ENCODE peak calls at places on chromosome 16, in six cellular contexts. One of them, this sample, is unnamed.

GRCh38 chr16:23466162-23466885 is 13.3 kb upstream of the COG7 start:
- DNase-seq in epithelial cell of esophagus: peak; percentile 98
- DNase-seq in prostate gland: no peak
- DNase-seq in choroid plexus epithelial cell: peak; percentile 32
- DNase-seq in OCI-LY7: no peak
- DNase-seq in AG04449: peak; percentile 57
- DNase-seq in this sample: peak; percentile 54

GRCh38 chr16:24729967-24730815 is 740 bp downstream of the TNRC6A start:
- DNase-seq in AG04449: no peak
- DNase-seq in choroid plexus epithelial cell: peak; percentile 19
- DNase-seq in OCI-LY7: peak; percentile 21
- DNase-seq in epithelial cell of esophagus: peak; percentile 49
- DNase-seq in prostate gland: peak; percentile 18
- DNase-seq in this sample: no peak

GRCh38 chr16:79653337-79654000 is 52.9 kb upstream of the MAF start:
- DNase-seq in OCI-LY7: no peak
- DNase-seq in epithelial cell of esophagus: peak; percentile 77
- DNase-seq in choroid plexus epithelial cell: peak; percentile 58
- DNase-seq in prostate gland: no peak
- DNase-seq in AG04449: no peak
- DNase-seq in this sample: no peak

GRCh38 chr16:74761665-74762064 is 13.0 kb downstream of the FA2H start:
- DNase-seq in choroid plexus epithelial cell: no peak
- DNase-seq in OCI-LY7: no peak
- DNase-seq in AG04449: no peak
- DNase-seq in prostate gland: no peak
- DNase-seq in epithelial cell of esophagus: no peak
- DNase-seq in this sample: no peak

GRCh38 chr16:27721548-27722265 is 171.8 kb downstream of the KATNIP start:
- DNase-seq in epithelial cell of esophagus: no peak
- DNase-seq in prostate gland: no peak
- DNase-seq in AG04449: no peak
- DNase-seq in choroid plexus epithelial cell: peak; percentile 100
- DNase-seq in OCI-LY7: no peak
- DNase-seq in this sample: peak; percentile 92

GRCh38 chr16:17370233-17371013 is 100.3 kb downstream of the XYLT1 start:
- DNase-seq in epithelial cell of esophagus: no peak
- DNase-seq in prostate gland: no peak
- DNase-seq in OCI-LY7: peak; percentile 19
- DNase-seq in choroid plexus epithelial cell: no peak
- DNase-seq in AG04449: no peak
- DNase-seq in this sample: no peak

GRCh38 chr16:4315185-4316102 is at the start of gene GLIS2:
- DNase-seq in OCI-LY7: peak; percentile 19
- DNase-seq in AG04449: no peak
- DNase-seq in choroid plexus epithelial cell: peak; percentile 75
- DNase-seq in epithelial cell of esophagus: peak; percentile 49
- DNase-seq in prostate gland: peak; percentile 51
- DNase-seq in this sample: no peak

GRCh38 chr16:89395150-89396142 is 94.9 kb downstream of the ANKRD11 start:
- DNase-seq in prostate gland: peak; percentile 91
- DNase-seq in epithelial cell of esophagus: peak; percentile 98
- DNase-seq in AG04449: peak; percentile 90
- DNase-seq in OCI-LY7: no peak
- DNase-seq in choroid plexus epithelial cell: peak; percentile 98
- DNase-seq in this sample: peak; percentile 95

GRCh38 chr16:23863511-23864422 is 28.0 kb downstream of the PRKCB start:
- DNase-seq in AG04449: no peak
- DNase-seq in choroid plexus epithelial cell: no peak
- DNase-seq in epithelial cell of esophagus: no peak
- DNase-seq in prostate gland: no peak
- DNase-seq in OCI-LY7: peak; percentile 86
- DNase-seq in this sample: no peak

GRCh38 chr16:558298-559020 is 1.7 kb upstream of the PRR35 start:
- DNase-seq in choroid plexus epithelial cell: no peak
- DNase-seq in AG04449: no peak
- DNase-seq in OCI-LY7: no peak
- DNase-seq in prostate gland: no peak
- DNase-seq in epithelial cell of esophagus: no peak
- DNase-seq in this sample: no peak

DNA sequence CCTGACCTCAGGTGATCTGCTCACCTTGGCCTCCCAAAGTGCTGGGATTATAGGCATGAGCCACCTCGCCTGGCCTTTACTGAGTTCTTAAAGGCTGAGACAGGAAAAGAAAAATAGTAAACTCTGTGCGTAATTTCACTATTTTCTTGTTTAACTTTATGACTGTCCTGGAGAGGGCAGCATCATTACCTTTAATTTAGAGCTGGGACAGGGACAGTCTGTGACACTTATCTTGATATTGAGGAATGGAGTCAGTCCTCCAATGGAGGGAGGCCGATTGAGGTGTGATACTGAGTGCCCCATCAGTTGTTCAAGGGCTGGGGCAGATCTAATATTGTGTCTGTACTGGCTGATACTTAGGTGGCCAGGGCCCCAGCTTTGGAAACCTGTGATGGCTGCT is 21.5 kb upstream of the SPN start:
- DNase-seq in prostate gland: no peak
- DNase-seq in OCI-LY7: peak; percentile 48
- DNase-seq in choroid plexus epithelial cell: peak; percentile 9
- DNase-seq in AG04449: no peak
- DNase-seq in epithelial cell of esophagus: no peak
- DNase-seq in this sample: no peak
- TF ChIP-seq CTCF in prostate gland: no peak
- TF ChIP-seq CTCF in OCI-LY7: peak; percentile 68
- TF ChIP-seq CTCF in choroid plexus epithelial cell: peak; percentile 28
- TF ChIP-seq CTCF in AG04449: no peak
- TF ChIP-seq CTCF in epithelial cell of esophagus: no peak
- TF ChIP-seq CTCF in this sample: no peak

DNA sequence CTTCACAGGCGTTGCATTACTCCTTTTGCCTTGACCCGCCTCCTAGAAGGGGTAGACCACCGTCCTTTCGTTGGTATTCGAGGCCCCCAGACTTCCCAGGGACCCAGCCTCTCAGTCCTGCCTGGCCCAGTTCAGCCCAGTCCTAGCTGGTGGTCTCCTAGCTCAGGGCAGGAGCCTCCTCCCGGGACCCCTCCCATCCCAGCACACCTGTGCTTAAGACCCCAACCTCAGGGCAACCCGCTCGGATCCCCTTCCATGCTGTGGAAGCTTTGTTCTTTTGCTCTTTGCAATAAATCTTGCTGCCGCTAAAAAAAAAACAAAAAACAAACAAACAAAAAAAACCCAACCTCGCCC is 842 bp downstream of the PYDC1 start:
- DNase-seq in choroid plexus epithelial cell: no peak
- DNase-seq in prostate gland: no peak
- DNase-seq in epithelial cell of esophagus: no peak
- DNase-seq in OCI-LY7: no peak
- DNase-seq in AG04449: no peak
- DNase-seq in this sample: no peak
- H3K4me3 ChIP-seq in choroid plexus epithelial cell: no peak overlapping the region
- H3K4me3 ChIP-seq in prostate gland: no peak overlapping the region
- H3K4me3 ChIP-seq in epithelial cell of esophagus: no peak overlapping the region
- H3K4me3 ChIP-seq in OCI-LY7: no peak overlapping the region
- H3K4me3 ChIP-seq in AG04449: no peak overlapping the region
- H3K4me3 ChIP-seq in this sample: no peak overlapping the region

DNA sequence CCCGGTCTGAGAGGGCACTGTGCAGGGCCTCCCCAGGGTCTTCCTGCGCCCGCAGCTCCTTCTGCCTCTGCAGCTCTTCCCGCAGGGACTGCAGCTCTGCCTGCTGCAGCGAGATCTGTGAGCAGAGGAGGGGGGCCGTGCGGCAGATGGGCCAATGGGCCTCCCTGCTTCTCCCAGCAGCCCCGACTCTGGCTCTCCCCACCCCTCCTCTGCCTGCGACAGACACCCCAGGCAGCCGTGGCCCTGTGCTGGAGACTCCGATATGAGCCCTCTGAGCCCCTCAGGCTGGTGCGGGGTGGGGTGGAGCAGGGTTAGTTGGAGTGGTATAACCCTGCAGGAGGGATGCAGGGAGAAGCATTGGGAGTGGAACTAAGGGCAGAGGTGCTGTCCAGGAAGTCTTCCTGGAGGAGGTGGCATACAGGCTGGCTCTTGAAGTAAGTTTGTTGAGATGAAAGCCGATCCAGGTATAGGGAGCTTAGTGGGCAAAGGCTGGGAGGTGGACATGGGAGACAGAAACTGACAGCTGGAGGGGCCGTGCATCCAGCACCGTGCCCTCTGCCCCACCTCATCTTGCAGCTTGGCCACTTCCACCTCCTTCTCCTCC is 5.0 kb downstream of the THOC6 start:
- DNase-seq in epithelial cell of esophagus: no peak
- DNase-seq in AG04449: no peak
- DNase-seq in prostate gland: no peak
- DNase-seq in choroid plexus epithelial cell: no peak
- DNase-seq in OCI-LY7: no peak
- DNase-seq in this sample: no peak
- TF ChIP-seq CTCF in epithelial cell of esophagus: no peak
- TF ChIP-seq CTCF in AG04449: no peak
- TF ChIP-seq CTCF in prostate gland: no peak
- TF ChIP-seq CTCF in choroid plexus epithelial cell: no peak
- TF ChIP-seq CTCF in OCI-LY7: no peak
- TF ChIP-seq CTCF in this sample: no peak

GRCh38 chr16:15846510-15846909 is 10.3 kb downstream of the MYH11 start:
- DNase-seq in epithelial cell of esophagus: no peak
- DNase-seq in prostate gland: no peak
- DNase-seq in OCI-LY7: no peak
- DNase-seq in choroid plexus epithelial cell: no peak
- DNase-seq in AG04449: no peak
- DNase-seq in this sample: no peak

GRCh38 chr16:15849209-15849981 is 7.4 kb downstream of the MYH11 start:
- DNase-seq in OCI-LY7: no peak
- DNase-seq in choroid plexus epithelial cell: no peak
- DNase-seq in AG04449: no peak
- DNase-seq in prostate gland: no peak
- DNase-seq in epithelial cell of esophagus: peak; percentile 10
- DNase-seq in this sample: no peak

GRCh38 chr16:15837761-15838160 is 19.1 kb downstream of the MYH11 start:
- DNase-seq in prostate gland: no peak
- DNase-seq in OCI-LY7: no peak
- DNase-seq in AG04449: no peak
- DNase-seq in epithelial cell of esophagus: no peak
- DNase-seq in choroid plexus epithelial cell: no peak
- DNase-seq in this sample: no peak

GRCh38 chr16:15847621-15848175 is 9.1 kb downstream of the MYH11 start:
- DNase-seq in OCI-LY7: no peak
- DNase-seq in AG04449: no peak
- DNase-seq in prostate gland: no peak
- DNase-seq in choroid plexus epithelial cell: no peak
- DNase-seq in epithelial cell of esophagus: no peak
- DNase-seq in this sample: no peak

GRCh38 chr16:15843635-15844279 is 13.1 kb downstream of the MYH11 start:
- DNase-seq in OCI-LY7: no peak
- DNase-seq in prostate gland: no peak
- DNase-seq in choroid plexus epithelial cell: no peak
- DNase-seq in epithelial cell of esophagus: no peak
- DNase-seq in AG04449: no peak
- DNase-seq in this sample: no peak
- H3K4me3 ChIP-seq in OCI-LY7: no peak overlapping the region
- H3K4me3 ChIP-seq in prostate gland: no peak overlapping the region
- H3K4me3 ChIP-seq in choroid plexus epithelial cell: no peak overlapping the region
- H3K4me3 ChIP-seq in epithelial cell of esophagus: no peak overlapping the region
- H3K4me3 ChIP-seq in AG04449: no peak overlapping the region
- H3K4me3 ChIP-seq in this sample: no peak overlapping the region

GRCh38 chr16:11742041-11742535 is 569 bp downstream of the TXNDC11 start:
- DNase-seq in prostate gland: no peak
- DNase-seq in AG04449: no peak
- DNase-seq in choroid plexus epithelial cell: no peak
- DNase-seq in OCI-LY7: peak; percentile 65
- DNase-seq in epithelial cell of esophagus: peak; percentile 19
- DNase-seq in this sample: no peak
- TF ChIP-seq CTCF in prostate gland: no peak
- TF ChIP-seq CTCF in AG04449: no peak
- TF ChIP-seq CTCF in choroid plexus epithelial cell: no peak
- TF ChIP-seq CTCF in OCI-LY7: peak; percentile 24
- TF ChIP-seq CTCF in epithelial cell of esophagus: no peak
- TF ChIP-seq CTCF in this sample: no peak

GRCh38 chr16:3068486-3068885 is 3.0 kb downstream of the IL32 start:
- DNase-seq in choroid plexus epithelial cell: no peak
- DNase-seq in epithelial cell of esophagus: no peak
- DNase-seq in AG04449: no peak
- DNase-seq in OCI-LY7: no peak
- DNase-seq in prostate gland: no peak
- DNase-seq in this sample: no peak

GRCh38 chr16:3065742-3066439 is 451 bp downstream of the IL32 start:
- DNase-seq in epithelial cell of esophagus: no peak
- DNase-seq in prostate gland: no peak
- DNase-seq in choroid plexus epithelial cell: no peak
- DNase-seq in OCI-LY7: no peak
- DNase-seq in AG04449: no peak
- DNase-seq in this sample: no peak

GRCh38 chr16:3067929-3068288 is 2.5 kb downstream of the IL32 start:
- DNase-seq in OCI-LY7: no peak
- DNase-seq in prostate gland: no peak
- DNase-seq in epithelial cell of esophagus: no peak
- DNase-seq in choroid plexus epithelial cell: no peak
- DNase-seq in AG04449: no peak
- DNase-seq in this sample: no peak

GRCh38 chr16:3065069-3065741 is at the start of gene IL32:
- DNase-seq in OCI-LY7: no peak
- DNase-seq in epithelial cell of esophagus: peak; percentile 78
- DNase-seq in choroid plexus epithelial cell: peak; percentile 86
- DNase-seq in prostate gland: no peak
- DNase-seq in AG04449: peak; percentile 36
- DNase-seq in this sample: no peak

DNA sequence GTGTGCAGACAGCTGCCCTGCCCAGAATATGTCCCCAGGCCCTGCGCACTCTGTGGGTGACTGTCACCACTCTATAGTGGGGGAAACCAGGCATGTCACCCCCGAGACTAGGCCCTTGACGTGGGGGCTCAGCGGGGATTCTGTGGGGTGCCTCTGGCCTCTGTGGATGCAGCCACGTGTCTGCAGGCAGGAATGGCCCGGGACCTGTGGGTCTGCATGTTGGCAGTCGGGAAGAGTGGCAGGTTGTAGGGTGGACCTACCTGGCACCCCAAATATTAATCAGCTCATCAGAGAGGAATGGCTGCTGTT is 954 bp downstream of the IL32 start:
- DNase-seq in AG04449: no peak
- DNase-seq in OCI-LY7: no peak
- DNase-seq in prostate gland: no peak
- DNase-seq in epithelial cell of esophagus: no peak
- DNase-seq in choroid plexus epithelial cell: no peak
- DNase-seq in this sample: no peak
- H3K4me3 ChIP-seq in AG04449: no peak overlapping the region
- H3K4me3 ChIP-seq in OCI-LY7: no peak overlapping the region
- H3K4me3 ChIP-seq in prostate gland: peak overlapping the region; percentile 7
- H3K4me3 ChIP-seq in epithelial cell of esophagus: no peak overlapping the region
- H3K4me3 ChIP-seq in choroid plexus epithelial cell: no peak overlapping the region
- H3K4me3 ChIP-seq in this sample: no peak overlapping the region

This sample was measured in AG09309.